ENCODE peak calls at places on chromosomes 12 and 14, in nine cellular contexts. G, R, W, U, S, M, K, Y and F are unnamed samples.

GRCh38 chr14:98297567-98297966 is 974.4 kb downstream of the BCL11B start:
- ATAC-seq in G (no peak), R (no peak), W (no peak), U (no peak), S (no peak), M (no peak), K (no peak), Y (no peak), F (no peak)

GRCh38 chr12:126944684-126945083 is 1322.3 kb upstream of the TMEM132C start:
- ATAC-seq in G (no peak), R (no peak), W (no peak), U (no peak), S (no peak), M (no peak), K (no peak), Y (peak), F (no peak)

GRCh38 chr14:44300911-44301310 is 206.2 kb downstream of the FSCB start:
- ATAC-seq in G (no peak), R (no peak), W (no peak), U (no peak), S (no peak), M (no peak), K (no peak), Y (no peak), F (no peak)

GRCh38 chr14:101459392-101459900 is 101.8 kb upstream of the DIO3 start:
- ATAC-seq in G (no peak), R (no peak), W (no peak), U (no peak), S (no peak), M (no peak), K (no peak), Y (no peak), F (no peak)

GRCh38 chr12:116324684-116325664 is 47.5 kb upstream of the MED13L start:
- ATAC-seq in G (no peak), R (peak), W (no peak), U (no peak), S (no peak), M (peak), K (no peak), Y (peak), F (no peak)

GRCh38 chr12:112130461-112130998 is 5.2 kb downstream of the TRAFD1 start:
- ATAC-seq in G (peak), R (peak), W (no peak), U (peak), S (peak), M (peak), K (no peak), Y (peak), F (no peak)

GRCh38 chr12:131829351-131829794 is 1.2 kb downstream of the MMP17 start:
- ATAC-seq in G (peak), R (no peak), W (no peak), U (no peak), S (no peak), M (peak), K (no peak), Y (no peak), F (no peak)

GRCh38 chr12:802242-802995 is 50.0 kb downstream of the WNK1 start:
- ATAC-seq in G (no peak), R (no peak), W (no peak), U (no peak), S (no peak), M (no peak), K (no peak), Y (peak), F (no peak)

GRCh38 chr12:26808766-26809460 is 24.1 kb downstream of the ITPR2 start:
- ATAC-seq in G (no peak), R (no peak), W (no peak), U (no peak), S (no peak), M (no peak), K (no peak), Y (peak), F (no peak)

GRCh38 chr12:45309826-45310626 is 94.1 kb downstream of the ANO6 start:
- ATAC-seq in G (peak), R (no peak), W (no peak), U (peak), S (no peak), M (no peak), K (peak), Y (peak), F (peak)

GRCh38 chr14:70514168-70515069 is 20.4 kb downstream of the ADAM20 start:
- ATAC-seq in G (no peak), R (no peak), W (no peak), U (no peak), S (no peak), M (no peak), K (no peak), Y (peak), F (no peak)

GRCh38 chr12:109291531-109292341 is 17.3 kb downstream of the FOXN4 start:
- ATAC-seq in G (peak), R (no peak), W (peak), U (peak), S (peak), M (peak), K (peak), Y (no peak), F (peak)

GRCh38 chr14:90697146-90697545 is 119.1 kb downstream of the TTC7B start:
- ATAC-seq in G (peak), R (no peak), W (no peak), U (no peak), S (no peak), M (no peak), K (peak), Y (no peak), F (peak)

GRCh38 chr12:108778053-108778452 is 46.7 kb upstream of the CORO1C start:
- ATAC-seq in G (no peak), R (no peak), W (no peak), U (no peak), S (no peak), M (no peak), K (no peak), Y (no peak), F (no peak)

GRCh38 chr14:89485264-89485663 is 68.2 kb upstream of the FOXN3 start:
- ATAC-seq in G (no peak), R (no peak), W (no peak), U (no peak), S (no peak), M (no peak), K (no peak), Y (peak), F (no peak)